ENCODE peak calls at places on chromosomes 11 and 22, in seven cellular contexts. R, V, I, Y, U, L and X are unnamed samples. For H3K4me1, the result is how much of the 10 kb centered on the place peaks cover.

GRCh38 chr11:117820071-117820470 is 4.5 kb downstream of the FXYD2 start:
- DNase-seq in U (no peak), L (no peak), I (no peak), R (no peak), Y (no peak), V (no peak), X (no peak)

GRCh38 chr11:20353829-20354434 is 9.6 kb upstream of the HTATIP2 start:
- DNase-seq in V (no peak), L (peak), I (no peak), U (no peak), Y (no peak), R (peak), X (peak)

GRCh38 chr11:65593518-65594414 is 1.8 kb downstream of the KCNK7 start:
- DNase-seq in I (peak), U (peak), L (peak), R (peak), Y (no peak), V (no peak), X (peak)

GRCh38 chr11:116257092-116257491 is 515.7 kb downstream of the BUD13 start:
- DNase-seq in I (no peak), R (no peak), U (no peak), V (no peak), Y (no peak), L (no peak), X (no peak)

GRCh38 chr11:121265586-121265985 is 27.0 kb upstream of the SC5D start:
- DNase-seq in V (no peak), I (no peak), R (no peak), U (no peak), L (no peak), Y (no peak), X (no peak)

GRCh38 chr22:49062155-49063039 is 765.3 kb downstream of the BRD1 start:
- DNase-seq in R (no peak), I (no peak), V (no peak), Y (no peak), L (no peak), U (peak), X (no peak)

GRCh38 chr11:35354644-35355043 is 64.7 kb downstream of the SLC1A2 start:
- DNase-seq in R (no peak), V (no peak), L (no peak), Y (no peak), I (no peak), U (no peak), X (no peak)

GRCh38 chr11:86524603-86525352 is 147.6 kb downstream of the ME3 start:
- DNase-seq in V (no peak), I (no peak), U (no peak), L (no peak), R (no peak), Y (no peak), X (no peak)

GRCh38 chr22:41658869-41659268 is 29.8 kb downstream of the SNU13 start:
- DNase-seq in Y (no peak), U (no peak), L (no peak), R (no peak), I (no peak), V (no peak), X (no peak)

GRCh38 chr22:19393704-19394103 is 37.8 kb downstream of the HIRA start:
- DNase-seq in I (no peak), Y (no peak), U (no peak), R (no peak), V (no peak), L (no peak), X (no peak)

GRCh38 chr11:17683378-17684161 is 35.8 kb upstream of the MYOD1 start:
- DNase-seq in I (no peak), R (no peak), V (no peak), U (no peak), Y (no peak), L (no peak), X (no peak)

GRCh38 chr11:130467116-130467990 is 18.9 kb downstream of the ADAMTS15 start:
- DNase-seq in R (no peak), L (no peak), I (no peak), Y (no peak), V (no peak), U (no peak), X (no peak)

GRCh38 chr11:113967361-113967760 is 7.5 kb upstream of the HTR3A start:
- DNase-seq in I (no peak), V (no peak), Y (no peak), U (no peak), L (no peak), R (no peak), X (no peak)

GRCh38 chr11:47941907-47942558 is 38.3 kb upstream of the PTPRJ start:
- DNase-seq in R (no peak), I (no peak), L (no peak), V (no peak), U (no peak), Y (no peak), X (no peak)

GRCh38 chr11:64081663-64082442 is 46.1 kb downstream of the FLRT1 start:
- DNase-seq in R (no peak), Y (no peak), L (no peak), V (no peak), U (no peak), I (no peak), X (no peak)

GRCh38 chr11:59173964-59174663 is 2.2 kb downstream of the DTX4 start:
- DNase-seq in U (peak), V (peak), I (no peak), Y (no peak), R (no peak), L (no peak), X (no peak)

GRCh38 chr11:48142886-48143285 is 73.7 kb upstream of the OR4B1 start:
- DNase-seq in U (no peak), R (no peak), Y (no peak), V (no peak), L (no peak), I (no peak), X (no peak)

GRCh38 chr22:35465109-35465701 is 65.3 kb downstream of the MCM5 start:
- DNase-seq in U (no peak), I (no peak), V (no peak), L (no peak), Y (peak), R (no peak), X (no peak)

GRCh38 chr11:7014118-7014517 is 6.0 kb downstream of the ZNF214 start:
- DNase-seq in Y (no peak), U (no peak), L (no peak), V (no peak), R (no peak), I (no peak), X (no peak)

GRCh38 chr11:23212829-23213228 is 352.6 kb upstream of the CCDC179 start:
- DNase-seq in V (no peak), U (no peak), Y (no peak), R (no peak), L (no peak), I (no peak), X (no peak)

GRCh38 chr11:27722117-27722844 is 22.0 kb upstream of the BDNF start:
- DNase-seq in I (peak), R (no peak), V (no peak), U (peak), Y (no peak), L (no peak), X (no peak)

GRCh38 chr11:115215694-115216615 is 288.3 kb downstream of the CADM1 start:
- DNase-seq in V (no peak), U (peak), I (no peak), Y (no peak), R (no peak), L (no peak), X (no peak)

GRCh38 chr11:86551286-86551685 is 121.1 kb downstream of the ME3 start:
- DNase-seq in Y (no peak), L (no peak), R (no peak), I (no peak), U (no peak), V (no peak), X (no peak)

GRCh38 chr22:22397292-22397870 is 111.2 kb downstream of the ZNF280B start:
- DNase-seq in L (no peak), R (no peak), I (no peak), Y (peak), U (no peak), V (no peak), X (peak)

GRCh38 chr11:3669742-3670183 is 1.4 kb downstream of the CHRNA10 start:
- DNase-seq in R (no peak), L (no peak), I (no peak), V (no peak), Y (peak), U (no peak), X (peak)

GRCh38 chr11:122731500-122731913 is 76.0 kb downstream of the UBASH3B start:
- DNase-seq in L (no peak), R (no peak), V (no peak), I (no peak), Y (no peak), U (no peak), X (no peak)

GRCh38 chr11:24286238-24286637 is 210.6 kb upstream of the LUZP2 start:
- DNase-seq in Y (no peak), L (no peak), U (no peak), V (no peak), R (no peak), I (no peak), X (no peak)

GRCh38 chr22:42745118-42745517 is 24.4 kb upstream of the A4GALT start:
- DNase-seq in R (no peak), L (no peak), U (no peak), I (no peak), Y (no peak), V (no peak), X (no peak)

GRCh38 chr11:79403839-79404238 is 37.0 kb downstream of the TENM4 start:
- DNase-seq in L (no peak), U (no peak), I (no peak), Y (no peak), R (no peak), V (no peak), X (no peak)

GRCh38 chr11:83628622-83629347 is 342.6 kb upstream of the CCDC90B start:
- DNase-seq in R (no peak), I (no peak), U (no peak), Y (no peak), V (no peak), L (no peak), X (no peak)

GRCh38 chr11:113375402-113375801 is 12.2 kb upstream of the ANKK1 start:
- DNase-seq in L (no peak), U (no peak), R (no peak), I (no peak), V (no peak), Y (no peak), X (no peak)

GRCh38 chr11:15651782-15652181 is 537.1 kb downstream of the INSC start:
- DNase-seq in I (no peak), U (no peak), L (no peak), Y (no peak), V (no peak), R (no peak), X (no peak)

GRCh38 chr11:85682330-85683305 is 3.4 kb downstream of the CCDC89 start:
- DNase-seq in V (peak), I (peak), U (no peak), Y (peak), L (peak), R (peak), X (peak)

GRCh38 chr11:118092907-118093571 is 6.3 kb upstream of the SMIM35 start:
- DNase-seq in L (no peak), R (no peak), V (no peak), Y (no peak), U (no peak), I (no peak), X (no peak)

GRCh38 chr11:118574636-118575035 is 2.4 kb downstream of the ARCN1 start:
- DNase-seq in R (no peak), U (no peak), Y (no peak), V (no peak), L (no peak), I (no peak), X (no peak)

GRCh38 chr11:8685306-8685705 is 2.7 kb downstream of the RPL27A start:
- DNase-seq in R (no peak), U (no peak), Y (no peak), L (no peak), I (no peak), V (no peak), X (no peak)

GRCh38 chr11:119339581-119340334 is 925 bp downstream of the C1QTNF5 start:
- DNase-seq in R (peak), U (peak), Y (peak), I (peak), L (no peak), V (peak), X (peak)

GRCh38 chr11:44938066-44938691 is 12.5 kb downstream of the TP53I11 start:
- DNase-seq in Y (no peak), V (no peak), R (no peak), I (no peak), U (no peak), L (no peak), X (no peak)

GRCh38 chr11:65821107-65821506 is 12.7 kb upstream of the SNX32 start:
- DNase-seq in U (no peak), I (no peak), Y (no peak), V (peak), L (no peak), R (no peak), X (no peak)

GRCh38 chr11:70419307-70420007 is 21.1 kb downstream of the CTTN start:
- DNase-seq in Y (no peak), R (no peak), U (no peak), V (no peak), I (no peak), L (no peak), X (no peak)

GRCh38 chr11:70421123-70421522 is 22.8 kb downstream of the CTTN start:
- DNase-seq in R (no peak), Y (no peak), I (no peak), L (peak), U (no peak), V (no peak), X (no peak)

GRCh38 chr11:70420496-70420895 is 22.2 kb downstream of the CTTN start:
- DNase-seq in L (no peak), U (no peak), V (no peak), Y (no peak), I (no peak), R (no peak), X (no peak)

GRCh38 chr11:70418130-70418529 is 19.8 kb downstream of the CTTN start:
- DNase-seq in L (no peak), I (no peak), V (no peak), Y (no peak), R (no peak), U (no peak), X (no peak)

DNA sequence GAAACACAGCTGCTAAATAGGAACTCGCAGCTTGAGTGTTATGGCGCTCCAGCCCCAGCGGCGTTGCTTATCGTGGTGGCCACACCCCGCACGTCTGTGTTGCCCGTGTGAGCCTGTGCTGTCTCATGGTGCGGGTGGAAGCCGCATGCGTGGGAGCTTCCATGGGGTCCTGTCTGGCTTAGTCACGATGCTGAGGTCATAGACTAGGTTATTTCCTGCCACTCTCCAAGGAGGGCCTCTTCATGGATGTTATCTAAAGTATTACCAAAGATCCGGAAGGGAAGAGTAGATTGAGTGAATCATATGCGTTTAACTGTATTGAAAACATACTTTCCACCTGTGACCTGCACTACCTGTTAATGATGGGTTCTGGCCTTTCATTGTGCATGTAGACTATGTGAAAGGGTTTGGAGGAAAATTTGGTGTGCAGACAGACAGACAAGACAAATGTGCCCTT is 21.7 kb downstream of the CTTN start:
- DNase-seq in R (no peak), U (no peak), V (no peak), I (no peak), L (no peak), Y (no peak), X (no peak)
- H3K4me1 ChIP-seq in R (under half), U (under half), V (under half), I (under half), L (under half), Y (under half), X (under half)

DNA sequence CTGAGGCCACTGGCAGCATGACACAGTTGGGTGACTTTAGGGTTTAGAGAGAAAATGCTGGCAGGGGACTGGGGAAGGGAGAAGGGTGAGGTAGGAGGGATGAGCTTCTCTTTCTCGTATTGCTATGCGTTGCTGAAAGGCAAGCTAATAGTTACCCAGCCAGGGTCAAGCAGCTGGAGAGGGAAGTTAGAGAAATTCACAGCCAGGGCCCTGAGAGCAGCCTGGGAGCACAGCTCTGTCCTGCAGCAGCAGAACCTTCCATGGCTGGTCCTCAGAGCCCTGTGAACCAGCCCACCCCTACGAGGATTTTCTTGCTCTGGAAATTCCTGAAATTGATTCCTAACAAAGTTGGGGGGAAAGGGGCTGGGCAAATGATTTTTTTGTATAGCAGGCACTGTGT is 679.7 kb downstream of the NTM start:
- DNase-seq in I (no peak), U (no peak), Y (no peak), L (no peak), V (no peak), R (no peak), X (no peak)
- H3K4me1 ChIP-seq in I (under half), U (under half), Y (under half), L (under half), V (under half), R (under half), X (under half)

GRCh38 chr22:30210235-30210831 is 36.2 kb downstream of the LIF start:
- DNase-seq in V (no peak), I (no peak), R (no peak), L (no peak), Y (no peak), U (peak), X (no peak)

GRCh38 chr22:30214703-30215405 is 31.7 kb downstream of the LIF start:
- DNase-seq in R (no peak), V (no peak), I (peak), Y (no peak), L (no peak), U (peak), X (no peak)

GRCh38 chr22:30211124-30211820 is 35.3 kb downstream of the LIF start:
- DNase-seq in L (no peak), Y (no peak), V (no peak), U (no peak), R (no peak), I (peak), X (no peak)

GRCh38 chr22:30212996-30213441 is 33.5 kb downstream of the LIF start:
- DNase-seq in Y (no peak), L (no peak), V (peak), R (no peak), U (no peak), I (peak), X (no peak)

DNA sequence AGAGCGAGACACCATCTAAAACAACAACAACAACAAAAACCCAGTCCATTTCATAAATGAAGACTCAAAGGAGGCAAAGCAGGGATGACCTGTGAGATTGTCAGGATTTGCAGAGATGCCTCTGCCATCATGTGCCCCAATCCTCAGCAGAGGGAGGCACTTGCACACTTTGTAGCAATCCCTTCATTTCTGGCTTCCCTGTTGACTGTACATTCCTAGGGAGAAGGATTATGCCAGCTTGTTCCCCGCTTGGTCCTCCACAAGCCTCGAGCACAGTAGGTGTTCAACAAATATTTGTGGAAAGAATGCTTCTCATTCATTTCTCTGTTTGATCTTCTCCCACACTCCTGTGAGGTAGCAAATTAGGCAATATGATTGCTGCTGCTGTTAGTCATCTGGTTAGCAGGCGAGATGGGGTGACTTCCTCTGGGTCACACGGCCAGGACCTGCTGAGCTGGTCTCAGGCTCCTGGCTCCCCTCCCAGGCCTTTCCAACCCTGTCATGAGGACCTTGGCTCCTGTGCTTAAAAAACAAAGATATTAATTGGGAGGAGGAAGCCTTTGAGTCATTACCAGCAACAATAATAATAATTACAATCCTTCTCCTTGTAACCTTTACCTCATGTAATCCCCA is 34.1 kb downstream of the LIF start:
- DNase-seq in R (no peak), U (no peak), I (peak), V (peak), Y (no peak), L (no peak), X (peak)
- H3K4me1 ChIP-seq in R (under half), U (under half), I (under half), V (under half), Y (under half), L (under half), X (under half)

GRCh38 chr22:26592368-26593015 is 2.6 kb upstream of the TPST2 start:
- DNase-seq in L (peak), R (peak), Y (no peak), V (no peak), U (no peak), I (no peak), X (no peak)
- H3K4me1 ChIP-seq in L (under half), R (half or more), Y (under half), V (under half), U (under half), I (under half), X (under half)

DNA sequence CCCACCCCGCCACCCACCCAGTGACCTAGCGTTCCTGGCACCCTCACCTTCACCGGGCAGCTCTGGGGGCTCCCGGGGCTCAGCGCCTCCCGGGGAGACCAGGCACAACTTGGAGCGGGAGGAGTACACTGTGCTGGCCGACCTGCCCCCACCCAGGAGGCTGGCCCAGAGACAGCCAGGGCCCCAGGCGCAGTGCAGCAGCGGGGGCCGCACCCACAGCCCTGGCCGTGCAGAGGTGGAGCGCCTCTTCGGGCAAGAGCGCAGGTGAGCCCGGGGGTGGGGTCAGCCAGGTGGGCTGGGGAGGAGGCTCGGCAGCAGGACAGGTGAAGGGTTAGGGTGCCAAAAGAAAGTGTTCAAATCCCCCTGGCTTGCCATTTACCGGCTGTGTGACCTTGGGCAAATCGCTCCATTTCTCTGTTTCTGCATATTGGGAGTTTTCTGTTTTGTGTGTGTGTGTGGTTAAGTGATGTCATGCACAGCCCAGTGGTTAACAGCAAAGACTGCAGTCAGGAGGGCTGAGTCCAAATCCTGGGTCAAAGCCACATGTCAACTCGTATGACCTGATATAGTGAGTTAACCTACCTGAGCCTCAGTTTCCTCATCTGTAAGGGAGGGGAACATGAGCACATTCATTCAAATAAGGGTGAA is 29.5 kb downstream of the TRIOBP start:
- DNase-seq in R (no peak), Y (no peak), I (no peak), L (peak), U (no peak), V (no peak), X (no peak)
- H3K4me1 ChIP-seq in R (under half), Y (under half), I (under half), L (under half), U (under half), V (under half), X (under half)